ENCODE peak calls at places on chromosome 3, in ten cellular contexts. T is CD4-positive, alpha-beta memory T cell; I is tibial nerve; H is CD4-positive, CD25-positive, alpha-beta regulatory T cell; R is GM23338; V is body of pancreas; G is heart left ventricle; Q is neuronal stem cell; F is RWPE1; B is hepatocyte. C is an unnamed sample.
A peak's percentile ranks its signal among the peaks of the same experiment; 100 is the strongest.

GRCh38 chr3:183814240-183814639 is 11.1 kb downstream of the MAP6D1 start:
- DNase-seq in Q (no peak), B (no peak), H (no peak), T (no peak), I (no peak), V (no peak), G (no peak), F (no peak), R (no peak), C (no peak)

GRCh38 chr3:123126653-123127052 is 59.8 kb downstream of the PDIA5 start:
- DNase-seq in B (no peak), Q (no peak), T (no peak), I (no peak), G (no peak), V (no peak), H (no peak), R (no peak), F (no peak), C (no peak)

GRCh38 chr3:197600796-197601565 is 45.2 kb upstream of the BDH1 start:
- DNase-seq in R (no peak), B (no peak), T (no peak), G (no peak), F (no peak), H (no peak), I (peak; percentile 66), Q (no peak), V (no peak), C (no peak)

GRCh38 chr3:37144806-37145205 is 29.6 kb downstream of the LRRFIP2 start:
- DNase-seq in T (peak; percentile 31), H (no peak), G (no peak), F (no peak), V (no peak), R (no peak), Q (no peak), B (no peak), I (no peak), C (no peak)

GRCh38 chr3:60053518-60054265 is 1003.9 kb upstream of the CFAP20DC start:
- DNase-seq in T (no peak), Q (no peak), G (no peak), I (no peak), F (no peak), V (no peak), H (peak; percentile 10), B (no peak), R (no peak), C (no peak)

GRCh38 chr3:16741103-16741758 is 136.0 kb upstream of the DAZL start:
- DNase-seq in T (no peak), V (no peak), R (no peak), Q (no peak), F (no peak), G (no peak), I (peak; percentile 40), B (no peak), H (no peak), C (no peak)

GRCh38 chr3:541328-541727 is 344.8 kb downstream of the CHL1 start:
- DNase-seq in Q (no peak), I (no peak), B (peak; percentile 38), H (no peak), V (no peak), G (no peak), F (no peak), T (no peak), R (peak; percentile 13), C (no peak)

GRCh38 chr3:123807820-123808219 is 76.3 kb downstream of the MYLK start:
- DNase-seq in I (no peak), H (no peak), B (no peak), V (peak; percentile 29), F (peak; percentile 90), R (no peak), Q (no peak), G (no peak), T (no peak), C (no peak)

GRCh38 chr3:64685800-64686445 is 1.9 kb downstream of the ADAMTS9 start:
- DNase-seq in G (peak; percentile 96), V (peak; percentile 81), R (peak; percentile 92), B (peak; percentile 94), Q (peak; percentile 94), I (peak; percentile 87), H (no peak), F (peak; percentile 48), T (no peak), C (peak; percentile 92)

GRCh38 chr3:139378587-139378986 is 10.9 kb downstream of the COPB2 start:
- DNase-seq in T (no peak), Q (no peak), B (no peak), F (no peak), G (no peak), R (no peak), H (no peak), V (no peak), I (no peak), C (no peak)

GRCh38 chr3:59880717-59881116 is 830.9 kb upstream of the CFAP20DC start:
- DNase-seq in V (no peak), I (no peak), T (no peak), Q (no peak), H (no peak), G (no peak), R (no peak), B (no peak), F (no peak), C (no peak)

GRCh38 chr3:75012791-75013190 is 398.3 kb upstream of the CNTN3 start:
- DNase-seq in G (no peak), B (no peak), H (no peak), F (no peak), I (no peak), R (no peak), Q (no peak), V (no peak), T (no peak), C (no peak)

GRCh38 chr3:129965937-129966336 is 8.6 kb upstream of the TRH start:
- DNase-seq in I (no peak), G (no peak), F (no peak), V (no peak), H (no peak), B (no peak), R (no peak), Q (no peak), T (no peak), C (no peak)

GRCh38 chr3:184154909-184155643 is at the start of gene DVL3:
- DNase-seq in H (peak; percentile 46), B (peak; percentile 84), I (peak; percentile 24), Q (peak; percentile 72), T (peak; percentile 45), V (peak; percentile 73), R (peak; percentile 70), G (peak; percentile 77), F (peak; percentile 60), C (peak; percentile 95)

GRCh38 chr3:59555593-59556315 is 505.9 kb upstream of the CFAP20DC start:
- DNase-seq in V (no peak), G (no peak), F (peak; percentile 47), I (no peak), H (no peak), B (no peak), R (no peak), Q (no peak), T (no peak), C (no peak)

GRCh38 chr3:85835857-85836470 is 877.2 kb downstream of the CADM2 start:
- DNase-seq in Q (no peak), F (no peak), V (no peak), I (no peak), G (no peak), B (no peak), H (no peak), T (no peak), R (no peak), C (no peak)
- H3K27ac ChIP-seq in Q (no peak overlapping the region), F (no peak overlapping the region), V (no peak overlapping the region), I (no peak overlapping the region), G (no peak overlapping the region), B (no peak overlapping the region), H (no peak overlapping the region), T (no peak overlapping the region), R (no peak overlapping the region), C (no peak overlapping the region)

GRCh38 chr3:72272356-72272755 is 487.4 kb upstream of the PROK2 start:
- DNase-seq in V (no peak), Q (no peak), T (no peak), I (no peak), F (no peak), B (no peak), G (no peak), R (no peak), H (no peak), C (no peak)

GRCh38 chr3:72277710-72278109 is 492.8 kb upstream of the PROK2 start:
- DNase-seq in R (no peak), H (no peak), Q (no peak), V (no peak), B (no peak), G (no peak), F (no peak), I (no peak), T (no peak), C (no peak)

GRCh38 chr3:72273615-72274014 is 488.7 kb upstream of the PROK2 start:
- DNase-seq in R (peak; percentile 73), V (no peak), Q (no peak), F (no peak), H (no peak), B (peak; percentile 71), I (no peak), T (no peak), G (no peak), C (no peak)

GRCh38 chr3:72274511-72275295 is 489.8 kb upstream of the PROK2 start:
- DNase-seq in T (peak; percentile 50), H (no peak), I (peak; percentile 66), V (peak; percentile 31), F (no peak), B (peak; percentile 69), Q (no peak), R (no peak), G (peak; percentile 24), C (no peak)

GRCh38 chr3:72275296-72275820 is 490.4 kb upstream of the PROK2 start:
- DNase-seq in F (no peak), V (no peak), H (no peak), Q (no peak), I (no peak), R (no peak), G (no peak), T (no peak), B (no peak), C (no peak)
- H3K27ac ChIP-seq in F (no peak overlapping the region), V (no peak overlapping the region), H (no peak overlapping the region), Q (no peak overlapping the region), I (peak overlapping the region; percentile 72), R (no peak overlapping the region), G (no peak overlapping the region), T (no peak overlapping the region), B (peak overlapping the region; percentile 87), C (peak overlapping the region; percentile 33)

DNA sequence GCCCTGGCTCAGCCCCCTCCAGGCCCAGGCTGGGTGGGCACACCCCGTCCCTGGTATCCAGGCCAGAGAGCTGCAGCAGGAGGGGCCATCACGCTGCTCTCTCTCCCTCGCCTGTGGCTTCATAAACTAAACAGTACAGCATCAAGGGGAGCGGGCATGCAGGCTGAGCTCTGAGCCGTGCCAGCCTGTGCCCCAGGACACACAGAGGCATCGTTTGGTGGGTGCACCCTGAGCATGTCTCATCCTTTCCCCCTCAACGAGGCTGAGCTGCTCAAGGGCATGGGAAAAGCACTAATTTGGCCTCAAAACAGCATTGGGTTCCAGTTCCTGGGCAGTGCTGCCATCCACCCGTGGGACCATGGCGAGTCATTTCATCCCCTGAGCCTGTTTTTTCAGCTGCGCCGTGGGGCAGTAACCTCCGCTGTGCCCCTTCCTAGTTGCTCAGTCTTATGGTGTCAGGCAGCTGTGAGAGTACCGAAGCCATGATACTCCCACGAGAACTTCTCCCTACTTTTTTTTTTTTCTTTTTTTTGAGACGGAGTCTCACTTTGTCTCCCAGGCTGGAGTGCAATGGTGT is 79.6 kb downstream of the CPN2 start:
- DNase-seq in F (no peak), R (no peak), T (no peak), I (no peak), G (no peak), V (no peak), Q (no peak), B (no peak), H (no peak), C (no peak)
- H3K27ac ChIP-seq in F (peak overlapping the region; percentile 78), R (no peak overlapping the region), T (no peak overlapping the region), I (peak overlapping the region; percentile 93), G (peak overlapping the region; percentile 85), V (peak overlapping the region; percentile 89), Q (peak overlapping the region; percentile 63), B (peak overlapping the region; percentile 80), H (no peak overlapping the region), C (peak overlapping the region; percentile 80)

GRCh38 chr3:12017487-12017886 is 13.3 kb downstream of the SYN2 start:
- DNase-seq in B (no peak), R (no peak), H (no peak), Q (no peak), G (no peak), V (no peak), F (no peak), I (no peak), T (no peak), C (no peak)
- H3K27ac ChIP-seq in B (no peak overlapping the region), R (no peak overlapping the region), H (no peak overlapping the region), Q (no peak overlapping the region), G (no peak overlapping the region), V (no peak overlapping the region), F (no peak overlapping the region), I (no peak overlapping the region), T (no peak overlapping the region), C (no peak overlapping the region)